ENCODE peak calls at places on chromosomes 1 and 21, in eight cellular contexts. F, Q, I, L, W, V, Y and H are unnamed samples.

GRCh38 chr1:153805042-153805745 is 30.0 kb downstream of the SLC27A3 start:
- DNase-seq in V (no peak), F (peak; percentile 27), W (no peak), Q (no peak), Y (peak; percentile 73), L (peak; percentile 91), I (peak; percentile 8), H (peak; percentile 85)

GRCh38 chr1:15848929-15849774 is 1.6 kb downstream of the SPEN start:
- DNase-seq in Q (peak; percentile 89), W (no peak), Y (peak; percentile 64), L (peak; percentile 86), V (peak; percentile 21), F (peak; percentile 90), I (peak; percentile 87), H (peak; percentile 81)

GRCh38 chr1:21511579-21512522 is 2.6 kb downstream of the ALPL start:
- DNase-seq in Y (no peak), V (no peak), L (peak; percentile 90), I (no peak), Q (no peak), F (peak; percentile 34), W (no peak), H (peak; percentile 89)

GRCh38 chr1:224168859-224169380 is 14.1 kb upstream of the DEGS1 start:
- DNase-seq in L (peak; percentile 45), V (no peak), W (no peak), I (no peak), F (no peak), Q (no peak), Y (peak; percentile 11), H (peak; percentile 91)

GRCh38 chr1:230495891-230496385 is 69.8 kb upstream of the PGBD5 start:
- DNase-seq in L (no peak), Y (no peak), I (no peak), F (peak; percentile 81), W (no peak), Q (no peak), V (no peak), H (no peak)

GRCh38 chr1:237670296-237670695 is 220.4 kb downstream of the ZP4 start:
- DNase-seq in Q (no peak), V (no peak), Y (no peak), I (no peak), L (no peak), W (no peak), F (no peak), H (no peak)

GRCh38 chr1:231584117-231584516 is 42.5 kb upstream of the DISC1 start:
- DNase-seq in Q (no peak), W (no peak), V (no peak), F (no peak), Y (no peak), L (peak; percentile 77), I (peak; percentile 21), H (peak; percentile 74)

GRCh38 chr1:86648255-86648654 is 56.1 kb upstream of the SH3GLB1 start:
- DNase-seq in V (no peak), L (peak; percentile 67), W (no peak), F (no peak), Y (no peak), Q (no peak), I (peak; percentile 67), H (peak; percentile 88)

GRCh38 chr1:179083533-179083932 is 1.7 kb downstream of the TOR3A start:
- DNase-seq in Y (no peak), V (no peak), I (no peak), W (no peak), F (no peak), Q (no peak), L (no peak), H (no peak)

GRCh38 chr1:65179148-65179547 is 31.1 kb downstream of the AK4 start:
- DNase-seq in F (no peak), Y (no peak), L (no peak), W (no peak), I (no peak), Q (no peak), V (no peak), H (no peak)

GRCh38 chr1:53625049-53625448 is 113.9 kb downstream of the GLIS1 start:
- DNase-seq in W (no peak), I (no peak), Y (no peak), Q (no peak), V (no peak), L (no peak), F (no peak), H (peak; percentile 29)

GRCh38 chr1:203546274-203546673 is 52.3 kb downstream of the OPTC start:
- DNase-seq in Y (no peak), Q (no peak), F (no peak), W (no peak), V (no peak), L (no peak), I (no peak), H (no peak)

GRCh38 chr1:5991784-5992033 is 516 bp downstream of the NPHP4 start:
- DNase-seq in V (peak; percentile 44), Y (peak; percentile 28), F (no peak), W (no peak), L (no peak), I (no peak), Q (no peak), H (peak; percentile 27)

GRCh38 chr1:207134550-207134949 is 30.5 kb downstream of the C4BPA start:
- DNase-seq in Q (no peak), F (no peak), W (no peak), V (no peak), L (no peak), I (no peak), Y (no peak), H (no peak)

GRCh38 chr1:92739669-92740524 is 45.0 kb downstream of the EVI5 start:
- DNase-seq in F (no peak), L (no peak), I (no peak), Y (no peak), W (no peak), V (no peak), Q (no peak), H (no peak)

GRCh38 chr1:29912413-29912812 is 676.1 kb downstream of the PTPRU start:
- DNase-seq in V (no peak), F (no peak), L (peak; percentile 7), Q (no peak), Y (no peak), W (no peak), I (no peak), H (no peak)

GRCh38 chr21:28669331-28669730 is 323.3 kb downstream of the LTN1 start:
- DNase-seq in W (no peak), Q (no peak), I (no peak), V (no peak), F (no peak), L (no peak), Y (no peak), H (no peak)

GRCh38 chr21:42233067-42233981 is 14.4 kb downstream of the ABCG1 start:
- DNase-seq in Q (no peak), Y (peak; percentile 87), V (peak; percentile 54), F (peak; percentile 60), I (peak; percentile 36), W (no peak), L (no peak), H (no peak)

GRCh38 chr1:156247460-156248322 is at the start of gene PAQR6:
- DNase-seq in Y (no peak), F (peak; percentile 50), Q (peak; percentile 30), I (peak; percentile 37), L (no peak), W (peak; percentile 71), V (no peak), H (no peak)

GRCh38 chr1:242467556-242468145 is 56.8 kb downstream of the PLD5 start:
- DNase-seq in L (peak; percentile 10), W (no peak), F (peak; percentile 53), V (no peak), Q (peak; percentile 71), I (peak; percentile 65), Y (no peak), H (peak; percentile 2)

GRCh38 chr1:26336477-26337205 is 17.3 kb downstream of the CRYBG2 start:
- DNase-seq in F (peak; percentile 97), Y (peak; percentile 76), V (peak; percentile 75), W (peak; percentile 25), Q (peak; percentile 74), I (peak; percentile 89), L (no peak), H (no peak)

GRCh38 chr1:160630523-160631087 is 16.2 kb downstream of the SLAMF1 start:
- DNase-seq in L (no peak), V (no peak), F (no peak), I (no peak), W (no peak), Q (no peak), Y (no peak), H (no peak)

GRCh38 chr1:231871471-231871870 is 244.9 kb downstream of the DISC1 start:
- DNase-seq in W (no peak), Y (no peak), I (no peak), V (no peak), L (no peak), F (no peak), Q (no peak), H (no peak)

GRCh38 chr1:110320168-110320518 is 19.0 kb upstream of the RBM15 start:
- DNase-seq in F (no peak), W (no peak), Y (no peak), Q (no peak), V (no peak), I (no peak), L (no peak), H (no peak)

GRCh38 chr1:218679391-218679790 is 334.3 kb downstream of the TGFB2 start:
- DNase-seq in V (no peak), F (no peak), Q (no peak), W (no peak), I (no peak), Y (no peak), L (no peak), H (no peak)

GRCh38 chr1:76140227-76140626 is 65.7 kb downstream of the ST6GALNAC3 start:
- DNase-seq in Y (no peak), V (no peak), W (no peak), Q (no peak), L (no peak), I (no peak), F (no peak), H (no peak)

GRCh38 chr21:46297311-46298082 is 11.4 kb downstream of the YBEY start:
- DNase-seq in W (no peak), V (no peak), I (no peak), L (no peak), F (peak; percentile 17), Y (no peak), Q (no peak), H (no peak)

GRCh38 chr1:44245066-44245465 is 31.8 kb downstream of the DMAP1 start:
- DNase-seq in Y (no peak), Q (no peak), V (no peak), L (no peak), F (no peak), W (no peak), I (no peak), H (no peak)

GRCh38 chr1:155005076-155005971 is 2.7 kb downstream of the ZBTB7B start:
- DNase-seq in Q (no peak), Y (no peak), W (no peak), F (peak; percentile 87), V (no peak), L (no peak), I (no peak), H (no peak)

GRCh38 chr1:51328926-51329325 is 1.4 kb downstream of the TTC39A start:
- DNase-seq in W (no peak), Y (no peak), Q (no peak), V (no peak), I (no peak), F (no peak), L (no peak), H (no peak)

GRCh38 chr1:214549604-214550338 is 1.6 kb downstream of the PTPN14 start:
- DNase-seq in I (no peak), L (peak; percentile 52), Y (no peak), F (no peak), Q (no peak), V (no peak), W (no peak), H (peak; percentile 63)

GRCh38 chr1:50972766-50973165 is 2.7 kb downstream of the CDKN2C start:
- DNase-seq in V (no peak), L (no peak), I (no peak), Y (no peak), Q (no peak), F (no peak), W (no peak), H (no peak)

GRCh38 chr1:43329995-43330751 is 7.4 kb upstream of the MPL start:
- DNase-seq in Y (no peak), Q (no peak), V (no peak), L (peak; percentile 30), W (no peak), I (no peak), F (no peak), H (peak; percentile 48)

GRCh38 chr1:147630447-147630846 is 39.9 kb downstream of the ACP6 start:
- DNase-seq in Y (no peak), L (no peak), W (no peak), F (no peak), V (no peak), Q (peak; percentile 37), I (peak; percentile 7), H (no peak)